ENCODE peak calls at places on chromosomes 2 and 18, in six cellular contexts. One of them, this sample, is unnamed.

GRCh38 chr2:127674241-127675209 is 805 bp downstream of the LIMS2 start:
- DNase-seq in adrenal gland: peak; percentile 54
- DNase-seq in body of pancreas: no peak
- DNase-seq in tibial artery: peak; percentile 90
- DNase-seq in ovary: no peak
- DNase-seq in uterus: peak; percentile 42
- DNase-seq in this sample: no peak

GRCh38 chr2:233816334-233816733 is 38.0 kb downstream of the HJURP start:
- DNase-seq in adrenal gland: no peak
- DNase-seq in ovary: no peak
- DNase-seq in tibial artery: no peak
- DNase-seq in uterus: no peak
- DNase-seq in body of pancreas: no peak
- DNase-seq in this sample: no peak

GRCh38 chr2:84748339-84748738 is 132.5 kb downstream of the TRABD2A start:
- DNase-seq in ovary: no peak
- DNase-seq in adrenal gland: no peak
- DNase-seq in uterus: no peak
- DNase-seq in tibial artery: no peak
- DNase-seq in body of pancreas: no peak
- DNase-seq in this sample: no peak

GRCh38 chr2:69779258-69779989 is 37.5 kb downstream of the ANXA4 start:
- DNase-seq in ovary: no peak
- DNase-seq in tibial artery: no peak
- DNase-seq in uterus: no peak
- DNase-seq in body of pancreas: no peak
- DNase-seq in adrenal gland: no peak
- DNase-seq in this sample: peak; percentile 78

GRCh38 chr2:108565778-108566375 is 31.6 kb downstream of the LIMS1 start:
- DNase-seq in ovary: no peak
- DNase-seq in uterus: no peak
- DNase-seq in adrenal gland: no peak
- DNase-seq in tibial artery: no peak
- DNase-seq in body of pancreas: no peak
- DNase-seq in this sample: no peak

GRCh38 chr18:27793013-27793412 is 383.9 kb downstream of the CDH2 start:
- DNase-seq in ovary: no peak
- DNase-seq in uterus: no peak
- DNase-seq in adrenal gland: no peak
- DNase-seq in tibial artery: no peak
- DNase-seq in body of pancreas: no peak
- DNase-seq in this sample: no peak

GRCh38 chr2:134985061-134985460 is 62.2 kb downstream of the MAP3K19 start:
- DNase-seq in uterus: no peak
- DNase-seq in ovary: no peak
- DNase-seq in body of pancreas: no peak
- DNase-seq in adrenal gland: no peak
- DNase-seq in tibial artery: no peak
- DNase-seq in this sample: no peak

GRCh38 chr2:215401896-215402379 is 33.9 kb downstream of the FN1 start:
- DNase-seq in tibial artery: no peak
- DNase-seq in adrenal gland: no peak
- DNase-seq in ovary: no peak
- DNase-seq in body of pancreas: no peak
- DNase-seq in uterus: no peak
- DNase-seq in this sample: no peak

GRCh38 chr2:75130171-75130570 is 69.1 kb downstream of the TACR1 start:
- DNase-seq in tibial artery: no peak
- DNase-seq in adrenal gland: no peak
- DNase-seq in body of pancreas: no peak
- DNase-seq in ovary: no peak
- DNase-seq in uterus: no peak
- DNase-seq in this sample: no peak

GRCh38 chr18:3256693-3257626 is 5.0 kb upstream of the MYL12B start:
- DNase-seq in body of pancreas: peak; percentile 76
- DNase-seq in uterus: no peak
- DNase-seq in ovary: no peak
- DNase-seq in tibial artery: no peak
- DNase-seq in adrenal gland: no peak
- DNase-seq in this sample: no peak

GRCh38 chr2:177153805-177154204 is 58.8 kb upstream of the HNRNPA3 start:
- DNase-seq in body of pancreas: no peak
- DNase-seq in uterus: no peak
- DNase-seq in tibial artery: no peak
- DNase-seq in ovary: no peak
- DNase-seq in adrenal gland: no peak
- DNase-seq in this sample: no peak

GRCh38 chr18:55665506-55665905 is 77.5 kb upstream of the TCF4 start:
- DNase-seq in tibial artery: no peak
- DNase-seq in adrenal gland: no peak
- DNase-seq in ovary: no peak
- DNase-seq in body of pancreas: no peak
- DNase-seq in uterus: no peak
- DNase-seq in this sample: no peak

GRCh38 chr2:122491011-122491410 is 735.6 kb downstream of the TSN start:
- DNase-seq in adrenal gland: no peak
- DNase-seq in body of pancreas: no peak
- DNase-seq in ovary: no peak
- DNase-seq in uterus: no peak
- DNase-seq in tibial artery: no peak
- DNase-seq in this sample: no peak

GRCh38 chr2:234816056-234816455 is 135.8 kb upstream of the SH3BP4 start:
- DNase-seq in body of pancreas: no peak
- DNase-seq in uterus: no peak
- DNase-seq in adrenal gland: no peak
- DNase-seq in ovary: no peak
- DNase-seq in tibial artery: no peak
- DNase-seq in this sample: no peak

GRCh38 chr2:70834881-70835280 is 735 bp downstream of the CD207 start:
- DNase-seq in uterus: no peak
- DNase-seq in ovary: no peak
- DNase-seq in body of pancreas: no peak
- DNase-seq in tibial artery: no peak
- DNase-seq in adrenal gland: no peak
- DNase-seq in this sample: no peak

GRCh38 chr2:45721150-45721549 is 69.7 kb downstream of the PRKCE start:
- DNase-seq in ovary: no peak
- DNase-seq in uterus: no peak
- DNase-seq in adrenal gland: no peak
- DNase-seq in body of pancreas: no peak
- DNase-seq in tibial artery: no peak
- DNase-seq in this sample: no peak

GRCh38 chr2:42073739-42074138 is 25.9 kb downstream of the PKDCC start:
- DNase-seq in tibial artery: no peak
- DNase-seq in adrenal gland: no peak
- DNase-seq in ovary: no peak
- DNase-seq in body of pancreas: no peak
- DNase-seq in uterus: no peak
- DNase-seq in this sample: no peak

GRCh38 chr2:148592812-148593211 is 51.7 kb upstream of the EPC2 start:
- DNase-seq in adrenal gland: no peak
- DNase-seq in ovary: no peak
- DNase-seq in body of pancreas: no peak
- DNase-seq in tibial artery: no peak
- DNase-seq in uterus: no peak
- DNase-seq in this sample: no peak

GRCh38 chr2:86577817-86578456 is 14.7 kb upstream of the CHMP3 start:
- DNase-seq in ovary: no peak
- DNase-seq in adrenal gland: no peak
- DNase-seq in uterus: no peak
- DNase-seq in tibial artery: no peak
- DNase-seq in body of pancreas: no peak
- DNase-seq in this sample: no peak

GRCh38 chr2:204615456-204615855 is 70.2 kb downstream of the PARD3B start:
- DNase-seq in ovary: no peak
- DNase-seq in adrenal gland: no peak
- DNase-seq in tibial artery: no peak
- DNase-seq in body of pancreas: no peak
- DNase-seq in uterus: no peak
- DNase-seq in this sample: no peak

GRCh38 chr2:112629823-112630222 is 15.9 kb upstream of the SLC20A1 start:
- DNase-seq in body of pancreas: no peak
- DNase-seq in uterus: no peak
- DNase-seq in adrenal gland: peak; percentile 37
- DNase-seq in tibial artery: no peak
- DNase-seq in ovary: no peak
- DNase-seq in this sample: no peak

GRCh38 chr2:199955339-199956061 is at the start of the genes MAIP1 and TYW5:
- DNase-seq in uterus: peak; percentile 67
- DNase-seq in adrenal gland: peak; percentile 90
- DNase-seq in tibial artery: peak; percentile 87
- DNase-seq in ovary: peak; percentile 70
- DNase-seq in body of pancreas: peak; percentile 89
- DNase-seq in this sample: peak; percentile 86

GRCh38 chr18:40124107-40124506 is 1830.9 kb upstream of the PIK3C3 start:
- DNase-seq in tibial artery: no peak
- DNase-seq in adrenal gland: no peak
- DNase-seq in ovary: no peak
- DNase-seq in body of pancreas: no peak
- DNase-seq in uterus: no peak
- DNase-seq in this sample: no peak

GRCh38 chr18:1663879-1664705 is 759.4 kb downstream of the ADCYAP1 start:
- DNase-seq in uterus: no peak
- DNase-seq in ovary: peak; percentile 16
- DNase-seq in body of pancreas: peak; percentile 75
- DNase-seq in tibial artery: peak; percentile 64
- DNase-seq in adrenal gland: peak; percentile 61
- DNase-seq in this sample: peak; percentile 44

GRCh38 chr2:28545590-28546195 is 49.8 kb downstream of the PLB1 start:
- DNase-seq in uterus: no peak
- DNase-seq in ovary: no peak
- DNase-seq in adrenal gland: no peak
- DNase-seq in body of pancreas: no peak
- DNase-seq in tibial artery: no peak
- DNase-seq in this sample: peak; percentile 34

GRCh38 chr18:79756143-79756500 is 41.6 kb upstream of the KCNG2 start:
- DNase-seq in uterus: no peak
- DNase-seq in adrenal gland: no peak
- DNase-seq in tibial artery: peak; percentile 54
- DNase-seq in body of pancreas: no peak
- DNase-seq in ovary: peak; percentile 9
- DNase-seq in this sample: no peak

GRCh38 chr2:220489116-220489515 is 861.7 kb downstream of the SLC4A3 start:
- DNase-seq in adrenal gland: no peak
- DNase-seq in tibial artery: no peak
- DNase-seq in ovary: no peak
- DNase-seq in uterus: no peak
- DNase-seq in body of pancreas: no peak
- DNase-seq in this sample: no peak

GRCh38 chr2:1736045-1736444 is 8.3 kb downstream of the PXDN start:
- DNase-seq in uterus: peak; percentile 13
- DNase-seq in body of pancreas: no peak
- DNase-seq in tibial artery: no peak
- DNase-seq in adrenal gland: no peak
- DNase-seq in ovary: no peak
- DNase-seq in this sample: no peak

GRCh38 chr2:230473378-230473777 is 57.4 kb downstream of the SP100 start:
- DNase-seq in ovary: no peak
- DNase-seq in body of pancreas: no peak
- DNase-seq in uterus: no peak
- DNase-seq in tibial artery: no peak
- DNase-seq in adrenal gland: no peak
- DNase-seq in this sample: no peak

DNA sequence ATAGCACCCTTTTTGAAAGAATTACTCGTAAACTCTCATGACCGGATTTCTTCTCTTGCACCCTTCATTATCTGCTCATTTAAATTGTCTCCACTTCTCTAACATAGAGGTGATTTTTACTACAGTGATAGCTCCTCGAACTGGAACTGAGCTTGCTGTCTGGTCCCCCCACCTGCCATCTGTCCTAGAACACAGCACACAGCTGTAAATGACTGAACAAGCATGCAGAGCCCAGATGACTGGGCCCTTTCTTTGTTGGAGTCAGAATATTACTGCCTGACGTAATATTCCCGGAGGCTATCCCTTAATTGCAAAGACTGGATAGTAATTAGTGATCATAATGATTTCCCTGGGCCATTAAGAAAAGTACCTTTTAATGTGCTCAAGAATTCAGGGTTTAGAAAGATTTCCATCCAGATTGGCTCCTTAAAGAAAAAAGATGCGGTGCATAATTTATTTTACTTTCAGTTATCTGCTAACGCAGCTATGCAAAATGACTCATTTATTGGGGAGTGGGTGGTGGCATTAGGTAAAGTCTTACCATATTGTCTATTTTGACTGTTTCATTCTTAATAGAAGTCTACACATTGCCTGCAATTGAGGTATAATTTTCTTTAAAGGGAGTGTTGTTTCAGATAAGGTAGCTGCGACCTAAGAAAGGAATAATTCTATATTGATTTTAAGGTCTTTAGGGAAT is 84.4 kb downstream of the MAP4K4 start:
- DNase-seq in adrenal gland: no peak
- DNase-seq in ovary: no peak
- DNase-seq in uterus: no peak
- DNase-seq in body of pancreas: no peak
- DNase-seq in tibial artery: no peak
- DNase-seq in this sample: no peak
- H3K4me1 ChIP-seq in adrenal gland: no peaks in the 10 kb centered on the region
- H3K4me1 ChIP-seq in ovary: peaks cover 6% of the 10 kb centered on the region
- H3K4me1 ChIP-seq in uterus: no peaks in the 10 kb centered on the region
- H3K4me1 ChIP-seq in body of pancreas: no peaks in the 10 kb centered on the region
- H3K4me1 ChIP-seq in tibial artery: no peaks in the 10 kb centered on the region
- H3K4me1 ChIP-seq in this sample: no peaks in the 10 kb centered on the region

GRCh38 chr2:89763581-89764485 is 1072.4 kb downstream of the RPIA start:
- DNase-seq in adrenal gland: peak; percentile 46
- DNase-seq in body of pancreas: no peak
- DNase-seq in tibial artery: peak; percentile 62
- DNase-seq in uterus: peak; percentile 21
- DNase-seq in ovary: no peak
- DNase-seq in this sample: no peak
- H3K4me3 ChIP-seq in adrenal gland: no peak overlapping the region
- H3K4me3 ChIP-seq in body of pancreas: no peak overlapping the region
- H3K4me3 ChIP-seq in tibial artery: no peak overlapping the region
- H3K4me3 ChIP-seq in uterus: no peak overlapping the region
- H3K4me3 ChIP-seq in ovary: no peak overlapping the region
- H3K4me3 ChIP-seq in this sample: no peak overlapping the region

DNA sequence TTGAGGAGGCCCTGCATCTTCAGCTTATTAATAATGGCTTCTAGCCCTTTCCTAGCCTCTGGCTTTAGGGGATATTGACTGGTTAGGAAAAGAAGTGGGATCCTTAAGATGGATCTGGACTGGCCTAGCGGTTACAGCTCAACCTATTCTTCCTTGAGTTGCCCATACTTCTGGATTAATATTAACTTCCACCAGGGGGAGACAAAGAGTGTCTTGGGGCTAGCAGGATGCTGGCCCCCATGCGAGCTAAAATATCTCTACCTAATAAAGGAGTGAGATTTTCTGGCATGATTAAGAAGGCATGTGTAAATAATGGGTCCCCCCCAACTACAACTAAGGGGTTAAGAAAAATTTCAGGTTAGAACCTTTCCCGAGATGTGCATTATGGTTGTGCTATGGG is 23.2 kb upstream of the PLA2R1 start:
- DNase-seq in tibial artery: no peak
- DNase-seq in uterus: no peak
- DNase-seq in ovary: no peak
- DNase-seq in body of pancreas: no peak
- DNase-seq in adrenal gland: no peak
- DNase-seq in this sample: no peak
- TF ChIP-seq CTCF in tibial artery: no peak
- TF ChIP-seq CTCF in uterus: no peak
- TF ChIP-seq CTCF in ovary: no peak
- TF ChIP-seq CTCF in body of pancreas: no peak
- TF ChIP-seq CTCF in adrenal gland: no peak
- TF ChIP-seq CTCF in this sample: no peak

GRCh38 chr2:143151111-143151752 is 22.0 kb downstream of the ARHGAP15 start:
- DNase-seq in body of pancreas: no peak
- DNase-seq in ovary: no peak
- DNase-seq in tibial artery: no peak
- DNase-seq in adrenal gland: no peak
- DNase-seq in uterus: no peak
- DNase-seq in this sample: no peak
- H3K4me1 ChIP-seq in body of pancreas: no peaks in the 10 kb centered on the region
- H3K4me1 ChIP-seq in ovary: no peaks in the 10 kb centered on the region
- H3K4me1 ChIP-seq in tibial artery: no peaks in the 10 kb centered on the region
- H3K4me1 ChIP-seq in adrenal gland: no peaks in the 10 kb centered on the region
- H3K4me1 ChIP-seq in uterus: no peaks in the 10 kb centered on the region
- H3K4me1 ChIP-seq in this sample: no peaks in the 10 kb centered on the region

This sample was measured in mucosa of descending colon.